ENCODE peak calls at places on chromosomes 11 and 22, in five cellular contexts. E is ascending aorta; L is amygdala; I is stimulated activated CD4-positive, alpha-beta T cell treated with anti-CD3 and anti-CD28 coated beads, Interleukin-1b, Interleukin-23, amount 100 ng/mL, for 48 hours; F is aorta. D is an unnamed sample.

GRCh38 chr22:49333206-49333605 is 494.5 kb downstream of the BRD1 start:
- DNase-seq in E (no peak), L (no peak), I (no peak), F (no peak), D (no peak)

GRCh38 chr22:22681221-22681739 is 36.9 kb downstream of the GGTLC2 start:
- DNase-seq in E (no peak), L (no peak), I (no peak), F (no peak), D (no peak)

GRCh38 chr11:43021466-43021865 is 290.3 kb upstream of the API5 start:
- DNase-seq in E (no peak), L (no peak), I (no peak), F (no peak), D (no peak)

GRCh38 chr11:22792497-22792896 is 37.1 kb downstream of the SVIP start:
- DNase-seq in E (no peak), L (peak; percentile 51), I (no peak), F (no peak), D (no peak)

GRCh38 chr11:29336727-29337212 is 680.1 kb downstream of the KCNA4 start:
- DNase-seq in E (no peak), L (no peak), I (no peak), F (no peak), D (no peak)

GRCh38 chr22:37044634-37045625 is 6.6 kb upstream of the KCTD17 start:
- DNase-seq in E (no peak), L (no peak), I (peak; percentile 50), F (no peak), D (no peak)

GRCh38 chr11:124753207-124753606 is 1.2 kb upstream of the VSIG2 start:
- DNase-seq in E (no peak), L (no peak), I (no peak), F (no peak), D (no peak)

GRCh38 chr11:85595285-85595884 is 31.8 kb downstream of the DLG2 start:
- DNase-seq in E (no peak), L (no peak), I (no peak), F (no peak), D (no peak)

GRCh38 chr11:80596291-80596810 is 1155.5 kb upstream of the TENM4 start:
- DNase-seq in E (no peak), L (no peak), I (no peak), F (no peak), D (no peak)

GRCh38 chr11:28488336-28488735 is 380.1 kb downstream of the METTL15 start:
- DNase-seq in E (no peak), L (no peak), I (no peak), F (no peak), D (no peak)

GRCh38 chr11:60485987-60486386 is 6.6 kb upstream of the MS4A12 start:
- DNase-seq in E (no peak), L (no peak), I (peak; percentile 7), F (no peak), D (no peak)

GRCh38 chr11:79406376-79406775 is 34.5 kb downstream of the TENM4 start:
- DNase-seq in E (no peak), L (no peak), I (no peak), F (no peak), D (no peak)

GRCh38 chr11:127733552-127733951 is 733.0 kb upstream of the KIRREL3 start:
- DNase-seq in E (no peak), L (no peak), I (no peak), F (no peak), D (no peak)

GRCh38 chr11:33062137-33062536 is 22.8 kb downstream of the TCP11L1 start:
- DNase-seq in E (no peak), L (no peak), I (no peak), F (no peak), D (no peak)

GRCh38 chr22:50058338-50059184 is 463 bp upstream of the TTLL8 start:
- DNase-seq in E (no peak), L (no peak), I (no peak), F (no peak), D (no peak)

GRCh38 chr22:25123677-25124076 is 76.0 kb upstream of the CRYBB3 start:
- DNase-seq in E (no peak), L (no peak), I (no peak), F (no peak), D (no peak)

GRCh38 chr11:86627776-86628455 is 44.5 kb downstream of the ME3 start:
- DNase-seq in E (no peak), L (no peak), I (no peak), F (peak; percentile 85), D (no peak)

GRCh38 chr11:61037694-61038093 is 64.6 kb upstream of the CD5 start:
- DNase-seq in E (no peak), L (no peak), I (no peak), F (no peak), D (no peak)

GRCh38 chr11:72842644-72843330 is 28.6 kb downstream of the ATG16L2 start:
- DNase-seq in E (no peak), L (no peak), I (no peak), F (no peak), D (no peak)

GRCh38 chr22:31279821-31280496 is 12.3 kb downstream of the PIK3IP1 start:
- DNase-seq in E (no peak), L (no peak), I (no peak), F (no peak), D (no peak)

GRCh38 chr11:31987118-31988005 is 103.5 kb upstream of the RCN1 start:
- DNase-seq in E (no peak), L (no peak), I (no peak), F (no peak), D (no peak)

GRCh38 chr11:117426297-117426685 is 98.6 kb downstream of the CEP164 start:
- DNase-seq in E (no peak), L (peak; percentile 73), I (peak; percentile 67), F (peak; percentile 72), D (no peak)